ENCODE peak calls at places on chromosomes 7 and 10, in four cellular contexts. N, Q, Z and C are unnamed samples.

GRCh38 chr7:48140001-48140681 is 31.1 kb upstream of the ABCA13 start:
- DNase-seq in N (no peak), Q (no peak), Z (no peak), C (no peak)

GRCh38 chr7:128788446-128789412 is 3.0 kb upstream of the CCDC136 start:
- DNase-seq in N (no peak), Q (no peak), Z (no peak), C (no peak)

GRCh38 chr7:138538518-138538917 is 78.5 kb downstream of the TRIM24 start:
- DNase-seq in N (no peak), Q (no peak), Z (no peak), C (no peak)

GRCh38 chr10:49484501-49485230 is 54.3 kb downstream of the ERCC6 start:
- DNase-seq in N (no peak), Q (no peak), Z (no peak), C (no peak)

GRCh38 chr7:289756-290553 is at the start of gene FOXL3:
- DNase-seq in N (no peak), Q (no peak), Z (no peak), C (no peak)

GRCh38 chr10:129546106-129546505 is 79.1 kb downstream of the MGMT start:
- DNase-seq in N (no peak), Q (no peak), Z (no peak), C (no peak)

GRCh38 chr10:124259139-124259825 is 159.4 kb downstream of the OAT start:
- DNase-seq in N (no peak), Q (no peak), Z (no peak), C (no peak)

GRCh38 chr7:81446212-81446611 is 323.6 kb downstream of the HGF start:
- DNase-seq in N (no peak), Q (no peak), Z (no peak), C (no peak)

GRCh38 chr7:127995866-127996215 is 35.4 kb downstream of the LRRC4 start:
- DNase-seq in N (no peak), Q (no peak), Z (no peak), C (no peak)

GRCh38 chr7:113824117-113824823 is 94.5 kb downstream of the PPP1R3A start:
- DNase-seq in N (no peak), Q (no peak), Z (no peak), C (no peak)

GRCh38 chr7:73941836-73942551 is 81.0 kb downstream of the TMEM270 start:
- DNase-seq in N (no peak), Q (no peak), Z (no peak), C (no peak)

GRCh38 chr7:270351-270983 is 19.5 kb upstream of the FOXL3 start:
- DNase-seq in N (peak; percentile 42), Q (no peak), Z (no peak), C (no peak)

GRCh38 chr7:70177166-70177565 is 578.9 kb downstream of the AUTS2 start:
- DNase-seq in N (no peak), Q (no peak), Z (no peak), C (no peak)

GRCh38 chr10:12444981-12445700 is 95.8 kb downstream of the CAMK1D start:
- DNase-seq in N (no peak), Q (no peak), Z (no peak), C (no peak)

DNA sequence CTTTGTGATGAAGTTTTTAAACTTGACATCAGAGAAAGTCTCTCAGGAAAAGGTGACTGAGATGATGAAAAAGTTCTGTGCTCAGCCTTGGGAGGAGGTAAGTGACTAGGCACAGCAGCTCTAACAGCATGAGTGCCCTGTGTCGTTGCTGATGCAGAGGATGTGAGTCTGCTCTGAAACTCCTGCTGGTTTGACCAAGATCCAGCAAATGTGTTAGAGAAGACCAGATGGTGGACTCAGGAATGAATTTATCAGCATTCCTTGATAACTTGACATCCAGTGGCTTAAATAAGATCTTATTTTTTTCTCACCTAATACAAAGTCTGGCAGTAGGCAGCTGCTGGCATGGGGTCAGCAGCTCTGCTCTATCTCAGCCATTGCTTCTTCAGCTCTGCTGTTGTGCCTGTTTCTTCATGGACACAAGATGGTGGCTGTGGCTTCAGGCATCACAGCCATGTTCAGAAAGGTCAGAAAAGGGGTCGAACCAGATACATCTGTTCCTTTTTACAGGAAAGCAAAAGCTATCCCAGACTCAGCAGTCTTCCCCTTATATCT is 47.2 kb upstream of the CC2D2B start:
- DNase-seq in N (no peak), Q (no peak), Z (no peak), C (no peak)
- H3K27ac ChIP-seq in N (no peak overlapping the region), Q (no peak overlapping the region), Z (no peak overlapping the region), C (no peak overlapping the region)

DNA sequence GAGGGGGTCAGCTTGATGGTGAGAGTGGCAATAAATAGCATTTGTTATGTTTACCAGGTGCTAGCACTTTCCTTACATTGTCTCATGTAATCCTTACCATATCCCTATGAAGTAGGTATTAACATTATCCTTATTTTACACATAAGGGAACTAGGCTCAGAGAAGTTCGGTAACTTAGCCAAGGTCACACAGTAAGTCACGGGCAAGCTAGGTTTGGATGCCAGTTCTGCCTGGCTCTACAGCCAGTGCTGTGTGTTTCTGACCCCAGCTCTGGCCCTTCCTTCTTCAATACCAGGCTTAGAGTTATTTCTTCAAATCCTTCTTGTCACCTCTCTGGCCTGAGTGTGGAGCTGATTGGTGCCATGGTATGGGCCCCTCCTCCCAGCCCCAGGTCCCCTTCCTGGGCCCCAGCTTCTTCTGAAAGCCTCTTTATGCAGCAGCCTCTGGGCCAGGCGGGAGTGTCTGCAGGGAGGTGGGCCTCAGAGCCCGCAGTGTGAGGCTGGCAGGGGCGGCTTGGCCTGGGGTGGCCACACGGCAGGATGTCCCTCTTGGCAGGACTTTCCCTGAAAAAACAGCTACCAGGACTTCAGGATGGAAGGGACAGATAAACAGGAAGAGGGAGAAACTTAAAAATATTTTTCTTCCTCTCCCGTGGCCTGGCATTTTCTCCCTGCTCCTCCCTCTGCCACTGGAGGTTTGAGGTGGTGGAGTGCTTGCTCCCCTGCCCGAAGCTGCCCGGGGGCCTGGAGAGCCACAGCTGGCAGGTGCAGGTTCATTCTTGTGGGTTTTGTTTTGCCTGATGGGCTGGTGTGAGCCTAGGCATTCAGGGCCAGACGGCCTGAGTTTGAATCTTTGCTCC is 20.6 kb downstream of the PALD1 start:
- DNase-seq in N (no peak), Q (no peak), Z (no peak), C (no peak)
- H3K27ac ChIP-seq in N (no peak overlapping the region), Q (peak overlapping the region; percentile 12), Z (no peak overlapping the region), C (no peak overlapping the region)

GRCh38 chr7:134629445-134629844 is 17.2 kb upstream of the BPGM start:
- DNase-seq in N (no peak), Q (no peak), Z (no peak), C (no peak)
- H3K27ac ChIP-seq in N (no peak overlapping the region), Q (no peak overlapping the region), Z (no peak overlapping the region), C (no peak overlapping the region)

DNA sequence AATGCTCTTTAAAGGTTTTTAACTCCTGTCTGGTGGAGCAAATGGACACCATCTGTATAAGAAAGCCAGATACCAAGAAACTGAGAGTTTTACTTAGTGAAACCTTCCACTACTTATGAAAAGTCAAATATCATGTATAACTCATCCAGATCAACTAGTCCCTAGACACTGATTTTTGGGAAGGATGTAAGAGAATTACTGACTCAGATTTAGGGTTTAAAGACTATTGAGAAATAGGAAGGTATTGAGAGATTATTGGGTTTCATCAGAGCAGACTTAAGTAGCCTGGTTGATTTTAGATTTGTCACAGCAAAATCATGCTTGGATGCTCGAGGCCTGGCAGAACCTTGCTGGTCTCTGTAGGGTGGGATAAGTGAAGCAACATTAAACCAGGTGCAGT is 3.1 kb downstream of the CSTF2T start:
- DNase-seq in N (no peak), Q (no peak), Z (no peak), C (no peak)
- H3K27ac ChIP-seq in N (no peak overlapping the region), Q (peak overlapping the region; percentile 59), Z (no peak overlapping the region), C (no peak overlapping the region)